ENCODE peak calls at places on chromosomes 7 and 10, in five cellular contexts. B is CD4-positive, CD25-positive, alpha-beta regulatory T cell; H is suprapubic skin; E is fibroblast of lung; G is hepatocyte. W is an unnamed sample.

GRCh38 chr10:5442056-5442989 is 30.0 kb downstream of the NET1 start:
- DNase-seq in E (no peak), B (peak; percentile 7), G (peak; percentile 67), H (no peak), W (peak; percentile 40)

GRCh38 chr7:117264716-117265115 is 58.1 kb downstream of the WNT2 start:
- DNase-seq in G (no peak), E (no peak), H (no peak), B (no peak), W (no peak)

GRCh38 chr10:117431160-117431559 is 55.9 kb upstream of the PDZD8 start:
- DNase-seq in E (no peak), H (no peak), B (no peak), G (no peak), W (no peak)

GRCh38 chr10:3401491-3401938 is 228.9 kb upstream of the PITRM1 start:
- DNase-seq in H (no peak), G (no peak), B (no peak), E (peak; percentile 92), W (no peak)

GRCh38 chr7:98211221-98211675 is at the start of gene BHLHA15:
- DNase-seq in B (peak; percentile 37), H (no peak), G (peak; percentile 71), E (no peak), W (peak; percentile 15)

GRCh38 chr7:36747251-36747968 is 23.1 kb upstream of the AOAH start:
- DNase-seq in H (no peak), B (no peak), G (peak; percentile 51), E (peak; percentile 91), W (no peak)

GRCh38 chr7:38862666-38863065 is 46.3 kb downstream of the VPS41 start:
- DNase-seq in H (no peak), B (no peak), G (no peak), E (no peak), W (no peak)

GRCh38 chr7:74203157-74203556 is 6.6 kb upstream of the LAT2 start:
- DNase-seq in H (no peak), B (no peak), E (peak; percentile 52), G (peak; percentile 56), W (peak; percentile 65)

GRCh38 chr7:2820508-2820934 is 23.6 kb downstream of the GNA12 start:
- DNase-seq in B (no peak), G (peak; percentile 67), E (peak; percentile 95), H (no peak), W (peak; percentile 93)

GRCh38 chr7:117212969-117213877 is 109.6 kb downstream of the WNT2 start:
- DNase-seq in E (peak; percentile 79), B (no peak), G (peak; percentile 79), H (no peak), W (peak; percentile 41)

GRCh38 chr10:4034907-4035581 is 250.0 kb upstream of the KLF6 start:
- DNase-seq in G (peak; percentile 27), H (no peak), E (no peak), B (no peak), W (no peak)

GRCh38 chr7:2982831-2983230 is 60.8 kb downstream of the CARD11 start:
- DNase-seq in H (no peak), G (no peak), B (no peak), E (no peak), W (peak; percentile 5)

GRCh38 chr7:152859781-152860191 is 100.2 kb downstream of the ACTR3B start:
- DNase-seq in B (no peak), E (no peak), G (no peak), H (no peak), W (no peak)

GRCh38 chr10:96482815-96483588 is 30.7 kb downstream of the TLL2 start:
- DNase-seq in G (no peak), E (no peak), H (no peak), B (no peak), W (no peak)

GRCh38 chr7:101126651-101127459 is at the start of gene SERPINE1:
- DNase-seq in B (no peak), H (peak; percentile 94), E (peak; percentile 100), G (peak; percentile 94), W (peak; percentile 95)

GRCh38 chr7:139730746-139731612 is 46.8 kb downstream of the HIPK2 start:
- DNase-seq in E (peak; percentile 78), H (no peak), G (no peak), B (no peak), W (peak; percentile 57)

GRCh38 chr10:43078986-43079273 is 2.1 kb downstream of the RET start:
- DNase-seq in H (no peak), G (peak; percentile 32), E (no peak), B (no peak), W (peak; percentile 86)

GRCh38 chr10:125120046-125120710 is 40.2 kb downstream of the CTBP2 start:
- DNase-seq in E (peak; percentile 39), H (no peak), B (no peak), G (no peak), W (no peak)

GRCh38 chr7:153524070-153524601 is 528.1 kb upstream of the DPP6 start:
- DNase-seq in H (no peak), B (no peak), E (no peak), G (no peak), W (no peak)

GRCh38 chr10:89891006-89891405 is 189.6 kb downstream of the KIF20B start:
- DNase-seq in G (no peak), E (peak; percentile 29), H (no peak), B (no peak), W (no peak)

GRCh38 chr7:1123721-1124120 is 35.8 kb downstream of the GPER1 start:
- DNase-seq in B (no peak), H (peak; percentile 90), G (peak; percentile 80), E (peak; percentile 79), W (peak; percentile 79)
- H3K27ac ChIP-seq in B (no peak overlapping the region), H (peak overlapping the region; percentile 51), G (peak overlapping the region; percentile 44), E (peak overlapping the region; percentile 47), W (no peak overlapping the region)

GRCh38 chr7:7251742-7252141 is 69.4 kb downstream of the C1GALT1 start:
- DNase-seq in H (no peak), B (no peak), G (no peak), E (no peak), W (no peak)
- H3K27me3 ChIP-seq in H (no peaks in the 10 kb centered on the region), B (no peaks in the 10 kb centered on the region), G (no peaks in the 10 kb centered on the region), E (no peaks in the 10 kb centered on the region), W (no peaks in the 10 kb centered on the region)

GRCh38 chr10:101036726-101037125 is 5.7 kb downstream of the SFXN3 start:
- DNase-seq in G (no peak), E (no peak), B (no peak), H (no peak), W (no peak)
- H3K36me3 ChIP-seq in G (no peaks in the 10 kb centered on the region), E (peaks cover 24% of the 10 kb centered on the region), B (peaks cover 40% of the 10 kb centered on the region), H (peaks cover 56% of the 10 kb centered on the region), W (no peaks in the 10 kb centered on the region)

GRCh38 chr10:73408061-73408460 is 5.8 kb downstream of the ANXA7 start:
- DNase-seq in E (no peak), H (no peak), G (no peak), B (no peak), W (no peak)

GRCh38 chr10:73413108-73413527 is 740 bp downstream of the ANXA7 start:
- DNase-seq in H (no peak), B (peak; percentile 25), G (peak; percentile 78), E (no peak), W (no peak)

GRCh38 chr10:73408978-73409521 is 4.8 kb downstream of the ANXA7 start:
- DNase-seq in E (no peak), G (no peak), H (no peak), B (no peak), W (no peak)

GRCh38 chr10:73413528-73414229 is at the start of gene ANXA7:
- DNase-seq in E (peak; percentile 81), H (peak; percentile 95), B (peak; percentile 93), G (peak; percentile 97), W (peak; percentile 97)

DNA sequence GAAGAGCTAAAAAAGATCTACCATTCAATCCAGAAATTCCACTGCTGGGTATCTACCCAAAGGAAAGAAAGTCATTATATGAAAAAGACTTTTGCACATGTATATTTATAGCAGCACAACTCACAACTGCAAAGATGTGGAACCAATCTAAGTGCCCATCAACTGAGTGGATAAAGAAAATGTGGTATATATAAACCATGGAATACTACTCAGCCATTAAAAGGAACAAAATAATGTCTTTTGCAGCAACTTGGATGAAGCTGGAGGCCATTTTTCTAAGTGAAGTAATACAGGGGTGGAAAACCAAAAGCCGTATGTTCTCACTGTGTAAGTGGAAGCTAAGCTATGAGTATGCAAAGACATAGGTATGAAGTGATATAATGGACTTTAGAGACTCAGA is 3.0 kb downstream of the ANXA7 start:
- DNase-seq in E (no peak), H (no peak), G (no peak), B (no peak), W (no peak)
- H3K27ac ChIP-seq in E (no peak overlapping the region), H (no peak overlapping the region), G (no peak overlapping the region), B (no peak overlapping the region), W (no peak overlapping the region)

GRCh38 chr10:22658745-22659410 is 55.5 kb downstream of the PIP4K2A start:
- DNase-seq in E (peak; percentile 75), B (no peak), G (no peak), H (no peak), W (no peak)

GRCh38 chr10:22656056-22656455 is 58.3 kb downstream of the PIP4K2A start:
- DNase-seq in G (no peak), E (no peak), H (no peak), B (no peak), W (no peak)

GRCh38 chr10:22659901-22660300 is 54.5 kb downstream of the PIP4K2A start:
- DNase-seq in E (no peak), H (no peak), B (no peak), G (no peak), W (no peak)

GRCh38 chr10:22657028-22657427 is 57.4 kb downstream of the PIP4K2A start:
- DNase-seq in G (no peak), E (no peak), B (no peak), H (no peak), W (no peak)

DNA sequence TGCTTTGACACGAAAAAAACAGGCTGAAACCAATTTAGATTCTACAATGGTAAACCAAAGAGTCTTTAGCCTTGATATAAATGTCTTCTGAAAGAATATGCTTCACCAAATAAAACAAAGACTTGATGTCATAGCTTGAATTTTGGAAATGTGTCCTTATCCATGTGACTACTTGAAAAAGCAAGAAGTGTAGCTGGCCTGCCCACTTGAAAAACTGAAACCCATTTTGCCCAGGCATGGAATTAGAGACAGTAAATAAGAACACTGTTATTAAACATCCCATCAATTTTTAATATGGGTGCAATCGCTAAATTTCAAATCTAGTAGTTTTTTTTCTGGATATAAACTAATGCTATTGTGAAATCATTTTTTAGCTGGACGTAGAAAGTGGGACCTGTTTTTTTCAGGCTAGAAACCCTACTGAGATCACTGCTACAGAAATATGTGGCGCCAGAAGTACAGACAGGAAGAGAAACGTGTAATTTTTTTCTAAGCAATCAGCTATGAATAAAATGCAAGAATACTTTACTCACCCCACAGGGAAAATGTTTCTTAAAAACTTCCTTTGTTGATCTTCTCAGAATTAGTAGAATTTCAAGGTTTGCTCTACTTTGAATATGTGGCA is 56.7 kb downstream of the PIP4K2A start:
- DNase-seq in B (no peak), H (no peak), G (no peak), E (peak; percentile 48), W (no peak)
- H3K27me3 ChIP-seq in B (no peaks in the 10 kb centered on the region), H (no peaks in the 10 kb centered on the region), G (no peaks in the 10 kb centered on the region), E (no peaks in the 10 kb centered on the region), W (no peaks in the 10 kb centered on the region)

DNA sequence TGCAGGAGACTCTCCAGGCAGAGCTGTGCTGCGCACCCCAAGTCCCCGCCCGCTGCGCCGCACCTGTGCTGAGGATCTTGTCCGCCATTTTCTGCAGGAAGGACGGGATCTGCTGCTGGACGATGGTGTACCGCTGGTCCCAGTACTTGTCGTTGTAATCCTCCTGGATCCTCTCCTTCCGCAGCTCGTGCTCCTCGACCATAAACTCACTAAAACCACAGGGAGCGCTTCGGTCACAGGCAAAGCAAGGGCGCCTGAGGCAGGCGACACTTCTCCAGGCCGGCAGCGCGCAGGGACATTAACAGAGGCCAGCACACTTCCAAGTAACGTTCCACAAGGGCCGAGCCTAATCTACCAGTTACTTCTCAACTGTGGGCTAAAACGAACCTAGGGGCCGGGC is 13.1 kb upstream of the ADAM8 start:
- DNase-seq in B (no peak), H (no peak), G (no peak), E (no peak), W (no peak)
- H3K36me3 ChIP-seq in B (peaks cover 73% of the 10 kb centered on the region), H (peaks cover 87% of the 10 kb centered on the region), G (peaks cover 2% of the 10 kb centered on the region), E (peaks cover 47% of the 10 kb centered on the region), W (peaks cover 83% of the 10 kb centered on the region)

GRCh38 chr10:23081156-23081833 is 14.1 kb upstream of the MSRB2 start:
- DNase-seq in B (no peak), E (peak; percentile 14), G (no peak), H (no peak), W (no peak)
- H3K27ac ChIP-seq in B (no peak overlapping the region), E (no peak overlapping the region), G (peak overlapping the region; percentile 50), H (no peak overlapping the region), W (no peak overlapping the region)